ENCODE peak calls at places on chromosomes 7 and 10, in five cellular contexts. C is activated naive CD8-positive, alpha-beta T cell treated with anti-CD3 and anti-CD28 coated beads, Interleukin-2, amount 10 ng/mL, durations not matched to agents 7 days and 5 days; Z is heart right ventricle; Y is neuronal stem cell; P is AG10803. L is an unnamed sample.

GRCh38 chr10:122307669-122308486 is 36.8 kb downstream of the BTBD16 start:
- DNase-seq in C (no peak), Y (no peak), Z (peak; percentile 81), P (peak; percentile 94), L (no peak)

GRCh38 chr7:155458317-155459132 is 596 bp downstream of the EN2 start:
- DNase-seq in C (no peak), P (no peak), Z (no peak), Y (no peak), L (no peak)

GRCh38 chr10:30928742-30929141 is 102.9 kb downstream of the ZNF438 start:
- DNase-seq in Z (no peak), P (no peak), Y (no peak), C (no peak), L (no peak)

GRCh38 chr10:76624470-76624869 is 1013.1 kb downstream of the KCNMA1 start:
- DNase-seq in Z (no peak), P (no peak), Y (no peak), C (no peak), L (no peak)

GRCh38 chr7:112986256-112987031 is 100.2 kb downstream of the GPR85 start:
- DNase-seq in P (peak; percentile 81), Z (no peak), Y (no peak), C (no peak), L (no peak)

GRCh38 chr10:127279334-127279774 is 83.0 kb upstream of the INSYN2A start:
- DNase-seq in Z (no peak), P (no peak), Y (no peak), C (no peak), L (no peak)

GRCh38 chr7:85230623-85231022 is 43.8 kb upstream of the SEMA3D start:
- DNase-seq in Z (no peak), C (no peak), P (no peak), Y (no peak), L (no peak)

GRCh38 chr7:85068796-85069195 is 118.1 kb downstream of the SEMA3D start:
- DNase-seq in Z (no peak), P (peak; percentile 73), Y (no peak), C (no peak), L (no peak)

GRCh38 chr7:134535272-134535918 is 8.0 kb downstream of the AKR1B10 start:
- DNase-seq in Y (no peak), Z (no peak), P (no peak), C (no peak), L (no peak)

GRCh38 chr7:28865494-28866257 is 92.5 kb downstream of the TRIL start:
- DNase-seq in Z (no peak), C (no peak), P (peak; percentile 10), Y (no peak), L (no peak)

GRCh38 chr7:129947701-129948100 is 5.1 kb downstream of the UBE2H start:
- DNase-seq in C (no peak), Z (no peak), Y (no peak), P (peak; percentile 27), L (no peak)

GRCh38 chr10:91194497-91195179 is 25.8 kb upstream of the PCGF5 start:
- DNase-seq in Y (no peak), P (peak; percentile 67), Z (no peak), C (no peak), L (no peak)

GRCh38 chr10:110979611-110980010 is 60.2 kb downstream of the SHOC2 start:
- DNase-seq in C (no peak), Z (no peak), P (no peak), Y (no peak), L (no peak)

GRCh38 chr10:60728056-60728455 is 50.2 kb upstream of the CDK1 start:
- DNase-seq in Y (no peak), C (no peak), Z (no peak), P (no peak), L (no peak)

GRCh38 chr7:141915565-141915964 is 634 bp upstream of the OR9A4 start:
- DNase-seq in Y (no peak), C (no peak), P (no peak), Z (no peak), L (no peak)

L was measured in neural crest cell.